ENCODE peak calls at places on chromosomes 3 and 15, in six cellular contexts. E, S, W, C, G and T are unnamed samples.

GRCh38 chr3:15102833-15103232 is 3.9 kb upstream of the RBSN start:
- DNase-seq in E (no peak), S (peak; percentile 40), W (no peak), C (no peak), G (peak; percentile 40), T (no peak)

GRCh38 chr15:52124270-52124878 is 11.8 kb upstream of the BCL2L10 start:
- DNase-seq in E (no peak), S (no peak), W (no peak), C (no peak), G (peak; percentile 92), T (no peak)

GRCh38 chr15:64017082-64017588 is 29.1 kb downstream of the DAPK2 start:
- DNase-seq in E (no peak), S (peak; percentile 72), W (no peak), C (no peak), G (peak; percentile 95), T (no peak)

GRCh38 chr15:45138814-45139765 is 9.3 kb downstream of the DUOX1 start:
- DNase-seq in E (peak; percentile 43), S (no peak), W (peak; percentile 82), C (no peak), G (no peak), T (no peak)

GRCh38 chr3:154356009-154356408 is 31.7 kb upstream of the DHX36 start:
- DNase-seq in E (no peak), S (no peak), W (no peak), C (no peak), G (peak; percentile 76), T (no peak)

GRCh38 chr3:141266797-141267555 is 35.4 kb downstream of the PXYLP1 start:
- DNase-seq in E (no peak), S (no peak), W (no peak), C (no peak), G (no peak), T (no peak)

GRCh38 chr3:158809642-158810041 is 7.8 kb downstream of the MFSD1 start:
- DNase-seq in E (no peak), S (no peak), W (no peak), C (no peak), G (peak; percentile 29), T (no peak)

GRCh38 chr3:94739420-94739819 is 676.6 kb downstream of the NSUN3 start:
- DNase-seq in E (no peak), S (no peak), W (no peak), C (no peak), G (no peak), T (no peak)

GRCh38 chr3:189273736-189274135 is 102.0 kb downstream of the TPRG1 start:
- DNase-seq in E (no peak), S (peak; percentile 20), W (no peak), C (no peak), G (peak; percentile 67), T (no peak)

GRCh38 chr15:52076889-52077781 is 35.4 kb downstream of the BCL2L10 start:
- DNase-seq in E (no peak), S (peak; percentile 95), W (no peak), C (no peak), G (peak; percentile 100), T (no peak)

DNA sequence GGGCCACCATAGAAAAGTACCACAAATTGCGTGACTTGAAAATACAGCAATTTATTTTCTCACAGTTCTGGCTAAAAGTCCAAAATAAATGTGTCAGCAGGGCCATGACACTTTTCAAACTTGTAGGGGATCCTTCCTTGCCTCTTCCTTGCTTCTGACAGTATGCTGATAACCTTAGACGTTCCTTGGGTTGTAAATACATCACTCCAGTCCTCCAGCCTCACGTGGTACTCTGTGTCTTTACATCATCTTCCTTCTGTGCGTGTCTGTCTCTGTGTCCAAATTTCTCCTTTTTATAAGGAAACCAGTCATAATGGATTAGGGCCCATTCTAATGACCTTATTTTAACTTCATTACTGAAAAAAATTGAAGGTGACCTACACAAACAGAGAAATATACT is 7.4 kb downstream of the RNF168 start:
- DNase-seq in E (no peak), S (no peak), W (no peak), C (no peak), G (no peak), T (no peak)
- H3K4me3 ChIP-seq in E (no peak overlapping the region), S (no peak overlapping the region), W (no peak overlapping the region), C (no peak overlapping the region), G (no peak overlapping the region), T (no peak overlapping the region)

GRCh38 chr3:17749281-17749680 is 6.8 kb upstream of the TBC1D5 start:
- DNase-seq in E (no peak), S (peak; percentile 11), W (no peak), C (no peak), G (no peak), T (no peak)
- H3K4me3 ChIP-seq in E (no peak overlapping the region), S (no peak overlapping the region), W (no peak overlapping the region), C (no peak overlapping the region), G (no peak overlapping the region), T (no peak overlapping the region)

GRCh38 chr3:72890166-72890925 is 2.5 kb downstream of the GXYLT2 start:
- DNase-seq in E (no peak), S (no peak), W (no peak), C (no peak), G (no peak), T (no peak)
- H3K4me3 ChIP-seq in E (no peak overlapping the region), S (peak overlapping the region; percentile 4), W (no peak overlapping the region), C (no peak overlapping the region), G (no peak overlapping the region), T (no peak overlapping the region)

DNA sequence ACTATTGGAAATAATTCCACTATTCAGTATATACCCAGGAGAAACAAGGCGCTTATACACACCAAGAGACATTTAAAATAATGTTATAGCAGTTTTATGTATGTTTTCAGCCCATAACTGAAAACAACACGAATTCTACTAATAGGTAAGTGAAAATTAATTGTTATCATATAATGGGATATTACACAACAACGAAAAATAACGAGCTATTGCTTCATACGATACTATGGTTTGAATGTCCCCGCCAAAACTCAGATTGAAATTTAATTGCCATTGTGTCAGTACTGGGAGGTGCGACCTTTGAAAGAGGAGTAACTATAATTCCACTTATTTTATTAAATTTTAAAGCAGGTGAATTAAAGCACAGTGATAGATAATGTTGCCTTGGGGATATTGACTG is 4.0 kb upstream of the CSRNP1 start:
- DNase-seq in E (no peak), S (no peak), W (no peak), C (no peak), G (no peak), T (no peak)
- H3K4me3 ChIP-seq in E (no peak overlapping the region), S (no peak overlapping the region), W (no peak overlapping the region), C (no peak overlapping the region), G (no peak overlapping the region), T (no peak overlapping the region)

GRCh38 chr3:123346726-123347125 is 102.2 kb downstream of the ADCY5 start:
- DNase-seq in E (no peak), S (no peak), W (no peak), C (no peak), G (no peak), T (no peak)

GRCh38 chr3:123343296-123344174 is 105.4 kb downstream of the ADCY5 start:
- DNase-seq in E (no peak), S (no peak), W (no peak), C (no peak), G (no peak), T (no peak)

GRCh38 chr3:123346041-123346440 is 102.8 kb downstream of the ADCY5 start:
- DNase-seq in E (no peak), S (no peak), W (no peak), C (no peak), G (no peak), T (no peak)

GRCh38 chr3:123344175-123344908 is 104.5 kb downstream of the ADCY5 start:
- DNase-seq in E (peak; percentile 73), S (peak; percentile 81), W (no peak), C (no peak), G (no peak), T (peak; percentile 4)

DNA sequence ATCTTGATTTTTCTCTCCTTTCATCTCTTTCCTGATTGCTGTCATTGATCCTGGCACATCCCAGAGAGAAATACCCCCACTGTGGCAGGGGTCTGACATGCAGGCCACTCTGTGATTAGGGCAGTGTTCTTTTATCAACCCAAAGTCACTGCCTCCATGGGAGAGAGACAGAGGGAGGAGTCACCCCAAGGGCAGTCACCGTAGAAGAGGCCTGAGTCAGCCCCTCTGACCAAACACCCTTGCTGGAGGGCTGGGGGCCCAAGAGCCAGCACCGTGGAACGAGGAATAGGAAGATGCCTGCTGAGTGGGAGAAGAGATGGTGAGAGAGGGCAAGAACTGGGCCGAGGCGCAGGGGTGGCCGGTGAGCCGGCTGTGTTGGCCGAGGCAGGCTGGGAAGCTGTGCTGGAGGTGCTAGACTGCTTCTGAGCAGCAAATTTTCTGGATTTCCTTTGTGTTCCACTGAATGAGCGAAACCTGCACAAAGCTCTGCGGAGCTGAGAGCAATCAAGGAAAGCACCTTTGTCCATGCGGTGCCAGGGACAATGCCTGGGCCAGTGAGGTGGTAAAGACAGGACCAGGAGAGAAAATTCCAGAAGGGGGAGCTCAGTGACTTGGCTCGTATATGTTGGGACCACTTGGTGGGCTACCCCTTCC is 103.8 kb downstream of the ADCY5 start:
- DNase-seq in E (no peak), S (no peak), W (no peak), C (no peak), G (no peak), T (no peak)
- H3K4me3 ChIP-seq in E (no peak overlapping the region), S (no peak overlapping the region), W (no peak overlapping the region), C (no peak overlapping the region), G (no peak overlapping the region), T (no peak overlapping the region)

DNA sequence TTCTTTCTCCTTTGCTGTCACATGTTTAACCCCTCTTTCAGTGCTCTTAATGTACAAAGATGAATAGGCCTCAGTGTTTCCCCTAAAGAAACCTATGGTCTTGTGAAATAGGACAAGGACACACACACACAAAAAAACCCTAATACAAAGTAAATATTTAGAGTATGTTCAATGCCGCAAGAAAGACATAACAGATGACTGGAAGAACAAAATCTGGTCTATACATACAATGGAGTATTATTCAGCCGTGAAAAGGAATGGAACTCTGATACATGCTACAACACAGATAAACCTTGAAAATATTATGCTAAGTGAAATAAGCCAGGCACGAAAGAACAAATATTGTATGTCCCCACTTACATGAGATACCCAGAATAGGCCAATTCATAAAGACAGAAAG is 123.1 kb downstream of the ADAM10 start:
- DNase-seq in E (no peak), S (no peak), W (no peak), C (no peak), G (no peak), T (no peak)
- H3K4me3 ChIP-seq in E (no peak overlapping the region), S (no peak overlapping the region), W (no peak overlapping the region), C (no peak overlapping the region), G (no peak overlapping the region), T (no peak overlapping the region)

GRCh38 chr3:170323371-170323770 is 34.1 kb upstream of the SKIL start:
- DNase-seq in E (no peak), S (no peak), W (no peak), C (no peak), G (no peak), T (no peak)
- H3K4me3 ChIP-seq in E (no peak overlapping the region), S (no peak overlapping the region), W (no peak overlapping the region), C (no peak overlapping the region), G (no peak overlapping the region), T (no peak overlapping the region)

DNA sequence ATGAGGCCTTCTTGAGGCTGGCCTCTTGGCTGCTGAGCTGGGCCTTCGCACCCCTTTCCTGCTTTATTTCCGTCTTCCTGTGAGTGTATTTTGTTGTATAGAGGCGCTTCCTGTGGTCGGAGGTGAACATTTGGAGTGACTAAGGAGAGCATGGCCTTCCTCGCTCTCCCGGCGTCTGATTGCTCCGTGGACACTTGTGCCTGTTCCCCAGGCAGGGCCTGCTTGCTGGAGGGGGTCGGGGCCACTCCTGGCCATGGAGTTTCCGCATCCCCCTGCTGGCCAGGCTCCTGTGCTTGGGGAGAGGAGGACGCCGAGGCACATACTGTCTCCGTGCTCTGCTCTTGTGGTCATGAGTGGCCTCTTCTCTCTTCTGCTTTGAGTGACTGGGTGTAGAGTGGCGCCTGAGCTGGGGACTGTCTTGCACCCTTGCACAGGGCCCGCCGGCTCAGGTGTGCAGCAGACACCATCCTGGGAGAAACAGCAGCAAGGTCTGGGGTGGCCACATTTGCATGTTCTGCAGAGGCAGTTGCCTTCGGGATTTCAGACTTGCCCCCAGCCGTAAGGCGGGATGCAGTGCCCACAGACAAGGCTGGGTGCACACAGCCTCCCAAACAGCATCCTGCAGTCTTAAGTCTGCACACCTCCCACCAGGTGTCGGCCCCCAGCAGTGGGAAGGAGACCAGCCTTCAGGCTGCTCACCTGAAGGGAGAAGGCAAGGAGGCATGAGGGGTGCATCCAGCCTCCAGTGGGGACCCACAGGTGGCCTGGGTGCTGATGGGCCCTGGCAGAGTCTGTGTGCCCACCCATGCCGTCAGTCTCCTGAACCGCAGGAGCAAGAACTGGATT is 16.4 kb downstream of the KLF13 start:
- DNase-seq in E (peak; percentile 84), S (no peak), W (peak; percentile 46), C (no peak), G (no peak), T (no peak)
- H3K4me3 ChIP-seq in E (no peak overlapping the region), S (no peak overlapping the region), W (peak overlapping the region; percentile 17), C (peak overlapping the region; percentile 21), G (no peak overlapping the region), T (no peak overlapping the region)